ENCODE peak calls at places on chromosomes 3 and 15, in nine cellular contexts. X, W, B, R, U, Z, N, A and F are unnamed samples.

GRCh38 chr3:191246628-191247027 is 47.6 kb downstream of the OSTN start:
- DNase-seq in N (no peak), U (no peak), Z (peak; percentile 81), W (no peak), X (no peak), B (no peak), R (peak; percentile 16), A (peak; percentile 61), F (no peak)

GRCh38 chr15:30953731-30954378 is 37.6 kb downstream of the MTMR10 start:
- DNase-seq in X (no peak), B (no peak), U (no peak), W (no peak), R (peak; percentile 75), Z (peak; percentile 77), A (peak; percentile 93), N (no peak), F (no peak)

GRCh38 chr15:100833432-100834389 is 45.9 kb upstream of the ALDH1A3 start:
- DNase-seq in B (no peak), A (no peak), Z (no peak), X (no peak), N (no peak), R (no peak), W (no peak), U (no peak), F (no peak)

GRCh38 chr15:49179433-49180190 is 9.6 kb downstream of the GALK2 start:
- DNase-seq in X (no peak), U (no peak), N (no peak), Z (no peak), B (no peak), R (no peak), W (no peak), A (no peak), F (no peak)

GRCh38 chr3:120137548-120137947 is 43.3 kb upstream of the GSK3B start:
- DNase-seq in W (no peak), A (no peak), B (no peak), Z (no peak), N (no peak), X (no peak), U (no peak), R (no peak), F (no peak)

GRCh38 chr3:154235330-154235729 is 89.0 kb downstream of the DHX36 start:
- DNase-seq in A (peak; percentile 27), W (no peak), X (no peak), B (no peak), N (no peak), Z (no peak), U (no peak), R (no peak), F (no peak)

GRCh38 chr3:72152551-72153476 is 367.9 kb upstream of the PROK2 start:
- DNase-seq in R (peak; percentile 93), N (no peak), A (peak; percentile 83), U (no peak), W (no peak), Z (peak; percentile 60), B (peak; percentile 88), X (peak; percentile 84), F (no peak)

GRCh38 chr15:74136584-74137543 is 6.5 kb downstream of the ISLR2 start:
- DNase-seq in R (peak; percentile 59), Z (peak; percentile 32), X (peak; percentile 30), A (peak; percentile 13), W (no peak), B (no peak), N (no peak), U (no peak), F (no peak)

GRCh38 chr3:128585189-128585588 is 65.4 kb downstream of the RPN1 start:
- DNase-seq in B (no peak), X (no peak), W (no peak), R (no peak), Z (no peak), N (no peak), U (no peak), A (no peak), F (no peak)

GRCh38 chr3:56157693-56158092 is 310.6 kb downstream of the ERC2 start:
- DNase-seq in X (no peak), Z (peak; percentile 61), N (no peak), W (no peak), A (peak; percentile 86), R (peak; percentile 21), U (no peak), B (no peak), F (no peak)

GRCh38 chr3:81022339-81022738 is 739.1 kb downstream of the GBE1 start:
- DNase-seq in R (no peak), N (no peak), W (no peak), B (no peak), X (no peak), A (no peak), U (no peak), Z (no peak), F (no peak)

GRCh38 chr3:74613566-74613965 is 893 bp downstream of the CNTN3 start:
- DNase-seq in N (no peak), R (no peak), Z (no peak), X (no peak), U (no peak), B (peak; percentile 52), W (no peak), A (no peak), F (no peak)

GRCh38 chr3:148026009-148026588 is 616.9 kb downstream of the ZIC1 start:
- DNase-seq in X (no peak), U (no peak), B (no peak), R (no peak), N (no peak), A (no peak), W (no peak), Z (no peak), F (no peak)

GRCh38 chr15:66145242-66146182 is 108.0 kb downstream of the MEGF11 start:
- DNase-seq in N (no peak), Z (peak; percentile 79), W (no peak), U (no peak), B (no peak), X (no peak), A (peak; percentile 6), R (no peak), F (no peak)